ENCODE peak calls at places on chromosomes 2 and 18, in seven cellular contexts. B is sigmoid colon, O is IMR-90, M is A549, E is GM12891, J is Peyer's patch, F is endothelial cell of umbilical vein. L is an unnamed sample.

GRCh38 chr2:9889812-9890261 is 46.6 kb downstream of the TAF1B start:
- DNase-seq in M (no peak), O (peak; percentile 25), J (no peak), E (no peak), F (peak; percentile 24), B (no peak), L (no peak)

GRCh38 chr2:55590810-55591440 is 26.5 kb downstream of the PPP4R3B start:
- DNase-seq in J (no peak), M (peak; percentile 14), B (no peak), O (peak; percentile 60), F (no peak), E (no peak), L (peak; percentile 23)

GRCh38 chr2:146523218-146523617 is 1321.6 kb upstream of the ACVR2A start:
- DNase-seq in O (peak; percentile 9), M (no peak), J (no peak), B (no peak), E (no peak), F (peak; percentile 16), L (no peak)

GRCh38 chr2:95346236-95346737 is 49.1 kb downstream of the KCNIP3 start:
- DNase-seq in E (no peak), J (peak; percentile 78), O (peak; percentile 29), M (peak; percentile 25), B (peak; percentile 84), F (no peak), L (peak; percentile 80)

GRCh38 chr2:9703085-9703641 is 72.4 kb upstream of the YWHAQ start:
- DNase-seq in F (no peak), B (no peak), J (no peak), E (no peak), M (peak; percentile 97), O (peak; percentile 71), L (peak; percentile 77)

GRCh38 chr2:61855178-61855523 is 1.3 kb upstream of the FAM161A start:
- DNase-seq in J (peak; percentile 61), M (peak; percentile 54), B (no peak), F (peak; percentile 36), O (no peak), E (no peak), L (no peak)

GRCh38 chr2:236894791-236895190 is 190.9 kb upstream of the COPS8 start:
- DNase-seq in O (no peak), B (no peak), E (no peak), F (no peak), J (no peak), M (no peak), L (no peak)

GRCh38 chr2:9002637-9003365 is 683 bp downstream of the MBOAT2 start:
- DNase-seq in J (peak; percentile 54), B (peak; percentile 63), O (no peak), E (no peak), M (peak; percentile 37), F (peak; percentile 33), L (no peak)

GRCh38 chr2:46430992-46431391 is 48.4 kb upstream of the TMEM247 start:
- DNase-seq in F (no peak), E (no peak), M (no peak), O (no peak), J (no peak), B (no peak), L (no peak)

GRCh38 chr2:136765736-136766323 is 485 bp downstream of the THSD7B start:
- DNase-seq in M (no peak), O (no peak), F (no peak), J (no peak), B (no peak), E (peak; percentile 8), L (no peak)

GRCh38 chr2:18677280-18677679 is 87.9 kb upstream of the NT5C1B start:
- DNase-seq in F (no peak), J (no peak), E (no peak), B (no peak), M (no peak), O (no peak), L (no peak)

GRCh38 chr2:68127358-68128242 is 30.1 kb upstream of the PNO1 start:
- DNase-seq in F (no peak), B (no peak), O (no peak), J (no peak), M (no peak), E (no peak), L (no peak)

GRCh38 chr2:37610638-37611289 is 60.7 kb downstream of the CDC42EP3 start:
- DNase-seq in E (no peak), F (no peak), B (no peak), J (no peak), O (no peak), M (no peak), L (no peak)

GRCh38 chr18:3323900-3324299 is 62.0 kb downstream of the MYL12B start:
- DNase-seq in M (no peak), J (no peak), E (peak; percentile 15), F (peak; percentile 36), O (no peak), B (no peak), L (no peak)

GRCh38 chr2:226985227-226985946 is 149.5 kb downstream of the RHBDD1 start:
- DNase-seq in E (no peak), B (no peak), M (peak; percentile 66), J (no peak), O (peak; percentile 83), F (peak; percentile 57), L (peak; percentile 39)

GRCh38 chr2:230715201-230715600 is 2.6 kb downstream of the CAB39 start:
- DNase-seq in E (no peak), J (no peak), B (no peak), M (no peak), O (peak; percentile 52), F (peak; percentile 60), L (no peak)

GRCh38 chr2:118322381-118322780 is 234.1 kb downstream of the INSIG2 start:
- DNase-seq in O (no peak), E (no peak), M (no peak), J (no peak), B (no peak), F (no peak), L (no peak)

GRCh38 chr2:118315606-118316005 is 227.3 kb downstream of the INSIG2 start:
- DNase-seq in B (no peak), J (no peak), F (no peak), E (no peak), O (no peak), M (no peak), L (no peak)

GRCh38 chr2:118321436-118322100 is 233.3 kb downstream of the INSIG2 start:
- DNase-seq in F (no peak), E (no peak), J (no peak), O (no peak), M (no peak), B (no peak), L (no peak)

GRCh38 chr2:118320640-118321039 is 232.4 kb downstream of the INSIG2 start:
- DNase-seq in O (no peak), F (no peak), B (no peak), M (no peak), J (no peak), E (no peak), L (no peak)

DNA sequence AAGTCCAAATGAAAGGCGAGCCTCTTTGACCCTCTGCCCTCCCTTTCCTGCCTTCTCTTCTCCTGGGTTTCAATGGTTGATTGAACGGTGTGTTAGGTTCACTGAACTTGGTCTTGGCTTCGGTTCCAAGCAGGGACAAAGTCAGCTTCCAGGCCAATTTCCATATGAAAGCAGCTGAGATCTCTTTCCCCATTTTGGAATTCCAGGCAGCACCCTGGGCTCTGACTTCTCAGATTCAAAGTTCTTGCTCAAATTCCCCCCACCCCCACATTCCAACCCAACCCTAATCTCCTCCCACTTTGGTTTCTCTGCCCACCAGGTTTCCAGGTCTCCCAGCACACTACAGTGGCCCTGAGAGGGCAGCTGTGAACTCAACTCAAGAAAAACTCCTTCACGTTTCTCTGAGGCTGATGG is 231.0 kb downstream of the INSIG2 start:
- DNase-seq in J (no peak), F (no peak), B (no peak), M (no peak), O (no peak), E (no peak), L (no peak)
- TF ChIP-seq POLR2A in J (no peak), F (no peak), B (no peak), M (no peak), O (no peak), E (no peak), L (no peak)

GRCh38 chr18:75090336-75090735 is 118.6 kb downstream of the PTGR3 start:
- DNase-seq in O (no peak), M (no peak), E (no peak), B (no peak), J (no peak), F (no peak), L (no peak)
- TF ChIP-seq POLR2A in O (no peak), M (no peak), E (no peak), B (no peak), J (no peak), F (no peak), L (no peak)

GRCh38 chr2:238847841-238848565 is at the start of gene TWIST2:
- DNase-seq in J (peak; percentile 64), M (peak; percentile 80), E (no peak), B (peak; percentile 96), O (peak; percentile 91), F (peak; percentile 50), L (peak; percentile 80)
- TF ChIP-seq POLR2A in J (no peak), M (peak; percentile 5), E (no peak), B (no peak), O (peak; percentile 79), F (no peak), L (peak; percentile 37)

DNA sequence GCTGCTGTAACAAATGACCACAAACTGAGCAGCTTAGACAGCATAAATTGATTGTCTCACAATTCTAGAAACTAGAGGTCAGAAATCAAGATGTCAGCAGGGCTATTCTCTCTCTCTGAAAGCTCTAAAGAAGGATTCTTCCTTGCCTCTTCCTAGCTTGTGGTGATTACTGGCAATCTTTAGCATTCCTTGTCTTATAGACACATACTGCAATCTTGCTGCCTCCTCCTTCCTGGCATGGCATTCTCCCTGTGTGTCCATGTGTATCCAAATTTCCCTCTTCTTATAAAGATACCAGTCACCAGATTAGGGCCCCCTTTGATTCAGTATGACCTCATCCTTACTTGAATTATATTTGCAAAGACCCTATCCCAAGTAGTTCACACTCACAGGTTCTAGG is 2.3 kb downstream of the ASB3 start:
- DNase-seq in J (no peak), O (peak; percentile 40), B (no peak), M (no peak), F (no peak), E (no peak), L (no peak)
- TF ChIP-seq POLR2A in J (no peak), O (no peak), B (no peak), M (no peak), F (no peak), E (no peak), L (no peak)

GRCh38 chr2:126657636-126658315 is 1.8 kb downstream of the GYPC start:
- DNase-seq in J (peak; percentile 72), E (peak; percentile 62), B (peak; percentile 94), O (peak; percentile 99), M (peak; percentile 5), F (peak; percentile 73), L (peak; percentile 94)
- TF ChIP-seq POLR2A in J (no peak), E (peak; percentile 61), B (no peak), O (no peak), M (no peak), F (no peak), L (no peak)